ENCODE peak calls at places on chromosomes 3 and 15, in nine cellular contexts. B is GM23248; F is DMS53; X is neural crest cell; L is stimulated activated CD8-positive, alpha-beta memory T cell treated with anti-CD3 and anti-CD28 coated beads, Interleukin-4, amount 100 ng/mL, for 4 hours; C is B cell; O is central memory CD4-positive, alpha-beta T cell; I is mesendoderm; P is WTC11. Y is an unnamed sample.
A peak's percentile ranks its signal among the peaks of the same experiment; 100 is the strongest.

GRCh38 chr3:34783881-34784280 is 855.4 kb upstream of the ARPP21 start:
- DNase-seq in B (peak; percentile 3), F (no peak), X (no peak), L (no peak), C (no peak), O (no peak), I (no peak), P (no peak), Y (no peak)

GRCh38 chr3:151592287-151592686 is 131.4 kb upstream of the IGSF10 start:
- DNase-seq in B (no peak), F (no peak), X (no peak), L (no peak), C (no peak), O (no peak), I (peak; percentile 61), P (no peak), Y (no peak)

GRCh38 chr3:98343647-98344507 is 9.8 kb upstream of the OR5K4 start:
- DNase-seq in B (peak; percentile 53), F (peak; percentile 77), X (peak; percentile 43), L (no peak), C (no peak), O (peak; percentile 27), I (peak; percentile 91), P (peak; percentile 54), Y (peak; percentile 60)

GRCh38 chr3:139935071-139935865 is at the start of gene CLSTN2:
- DNase-seq in B (peak; percentile 66), F (peak; percentile 84), X (peak; percentile 69), L (no peak), C (peak; percentile 29), O (no peak), I (peak; percentile 76), P (peak; percentile 76), Y (no peak)

GRCh38 chr3:54691230-54691900 is 236.5 kb downstream of the LRTM1 start:
- DNase-seq in B (no peak), F (no peak), X (no peak), L (no peak), C (no peak), O (no peak), I (no peak), P (no peak), Y (no peak)

GRCh38 chr3:32460031-32460749 is 42.5 kb downstream of the CMTM6 start:
- DNase-seq in B (no peak), F (peak; percentile 82), X (peak; percentile 23), L (no peak), C (peak; percentile 82), O (peak; percentile 95), I (peak; percentile 97), P (peak; percentile 73), Y (peak; percentile 94)

GRCh38 chr15:77784361-77785292 is 151.9 kb upstream of the LINGO1 start:
- DNase-seq in B (peak; percentile 61), F (peak; percentile 50), X (peak; percentile 10), L (no peak), C (no peak), O (no peak), I (peak; percentile 59), P (peak; percentile 79), Y (peak; percentile 38)

GRCh38 chr3:99504258-99504657 is 134.1 kb upstream of the COL8A1 start:
- DNase-seq in B (peak; percentile 29), F (peak; percentile 47), X (no peak), L (no peak), C (no peak), O (no peak), I (no peak), P (no peak), Y (no peak)

GRCh38 chr3:73364517-73364916 is 260.2 kb downstream of the PDZRN3 start:
- DNase-seq in B (peak; percentile 25), F (no peak), X (no peak), L (no peak), C (no peak), O (no peak), I (no peak), P (no peak), Y (no peak)

GRCh38 chr3:2623463-2623862 is 486.7 kb downstream of the IL5RA start:
- DNase-seq in B (no peak), F (peak; percentile 0), X (no peak), L (no peak), C (no peak), O (no peak), I (no peak), P (no peak), Y (no peak)

GRCh38 chr3:134597390-134597975 is 53.3 kb downstream of the KY start:
- DNase-seq in B (no peak), F (peak; percentile 78), X (no peak), L (no peak), C (no peak), O (no peak), I (peak; percentile 58), P (no peak), Y (no peak)

GRCh38 chr3:57919987-57920386 is 88.2 kb upstream of the FLNB start:
- DNase-seq in B (no peak), F (no peak), X (no peak), L (no peak), C (no peak), O (no peak), I (no peak), P (no peak), Y (no peak)

GRCh38 chr3:14119166-14119510 is 5.5 kb downstream of the CHCHD4 start:
- DNase-seq in B (no peak), F (no peak), X (no peak), L (no peak), C (no peak), O (no peak), I (no peak), P (no peak), Y (no peak)

GRCh38 chr3:47515864-47516319 is 2.4 kb upstream of the ELP6 start:
- DNase-seq in B (no peak), F (no peak), X (no peak), L (no peak), C (no peak), O (no peak), I (no peak), P (no peak), Y (no peak)

GRCh38 chr15:85754993-85755392 is 39.7 kb downstream of the KLHL25 start:
- DNase-seq in B (peak; percentile 9), F (no peak), X (no peak), L (no peak), C (no peak), O (no peak), I (no peak), P (no peak), Y (no peak)

GRCh38 chr3:194404365-194405140 is 5.5 kb upstream of the GP5 start:
- DNase-seq in B (peak; percentile 74), F (peak; percentile 78), X (no peak), L (no peak), C (no peak), O (peak; percentile 53), I (no peak), P (no peak), Y (peak; percentile 62)

GRCh38 chr3:28700728-28701127 is 352.1 kb upstream of the AZI2 start:
- DNase-seq in B (no peak), F (peak; percentile 1), X (no peak), L (no peak), C (no peak), O (no peak), I (no peak), P (no peak), Y (no peak)

GRCh38 chr3:88573472-88573871 is 423.7 kb downstream of the C3orf38 start:
- DNase-seq in B (no peak), F (no peak), X (no peak), L (no peak), C (no peak), O (no peak), I (no peak), P (no peak), Y (no peak)

GRCh38 chr3:56764184-56764583 is 37.6 kb downstream of the ARHGEF3 start:
- DNase-seq in B (no peak), F (no peak), X (no peak), L (no peak), C (no peak), O (no peak), I (no peak), P (no peak), Y (no peak)

GRCh38 chr3:5122741-5123706 is 932 bp downstream of the ARL8B start:
- DNase-seq in B (peak; percentile 83), F (peak; percentile 15), X (peak; percentile 22), L (no peak), C (peak; percentile 41), O (peak; percentile 22), I (peak; percentile 88), P (peak; percentile 25), Y (peak; percentile 36)

GRCh38 chr15:39391230-39391629 is 189.6 kb upstream of the THBS1 start:
- DNase-seq in B (peak; percentile 35), F (no peak), X (no peak), L (no peak), C (no peak), O (no peak), I (no peak), P (no peak), Y (no peak)

GRCh38 chr15:40081691-40082194 is 26.9 kb downstream of the BMF start:
- DNase-seq in B (peak; percentile 80), F (no peak), X (peak; percentile 78), L (no peak), C (no peak), O (no peak), I (peak; percentile 87), P (peak; percentile 64), Y (no peak)

GRCh38 chr3:169227911-169228310 is 435.6 kb downstream of the MECOM start:
- DNase-seq in B (peak; percentile 85), F (no peak), X (no peak), L (no peak), C (no peak), O (no peak), I (peak; percentile 38), P (no peak), Y (no peak)

GRCh38 chr3:40800343-40800742 is 275.6 kb downstream of the ZNF621 start:
- DNase-seq in B (peak; percentile 77), F (peak; percentile 68), X (no peak), L (no peak), C (no peak), O (no peak), I (peak; percentile 83), P (no peak), Y (no peak)